ENCODE peak calls at places on chromosomes 11 and 22, in five cellular contexts. One of them, this sample, is unnamed.
A peak's percentile ranks its signal among the peaks of the same experiment; 100 is the strongest.

GRCh38 chr11:121328213-121328966 is 35.8 kb downstream of the SC5D start:
- DNase-seq in neural crest cell: no peak
- DNase-seq in Peyer's patch: peak; percentile 61
- DNase-seq in RWPE1: no peak
- DNase-seq in HL-60: no peak
- DNase-seq in this sample: no peak

GRCh38 chr11:45026835-45027234 is 76.2 kb upstream of the TP53I11 start:
- DNase-seq in HL-60: no peak
- DNase-seq in Peyer's patch: no peak
- DNase-seq in RWPE1: no peak
- DNase-seq in neural crest cell: no peak
- DNase-seq in this sample: no peak

GRCh38 chr11:69966910-69967309 is 111.2 kb upstream of the ANO1 start:
- DNase-seq in HL-60: no peak
- DNase-seq in neural crest cell: no peak
- DNase-seq in RWPE1: no peak
- DNase-seq in Peyer's patch: no peak
- DNase-seq in this sample: no peak

GRCh38 chr11:86592047-86592564 is 80.3 kb downstream of the ME3 start:
- DNase-seq in RWPE1: no peak
- DNase-seq in neural crest cell: no peak
- DNase-seq in Peyer's patch: no peak
- DNase-seq in HL-60: no peak
- DNase-seq in this sample: no peak

GRCh38 chr11:37504066-37504611 is 906.1 kb upstream of the RAG2 start:
- DNase-seq in RWPE1: peak; percentile 70
- DNase-seq in Peyer's patch: peak; percentile 50
- DNase-seq in HL-60: no peak
- DNase-seq in neural crest cell: no peak
- DNase-seq in this sample: no peak

GRCh38 chr11:64697663-64698375 is 25.2 kb downstream of the NRXN2 start:
- DNase-seq in neural crest cell: no peak
- DNase-seq in RWPE1: no peak
- DNase-seq in HL-60: no peak
- DNase-seq in Peyer's patch: no peak
- DNase-seq in this sample: no peak

GRCh38 chr11:130671801-130672700 is 223.6 kb downstream of the ADAMTS15 start:
- DNase-seq in neural crest cell: peak; percentile 16
- DNase-seq in Peyer's patch: peak; percentile 52
- DNase-seq in RWPE1: no peak
- DNase-seq in HL-60: no peak
- DNase-seq in this sample: no peak

GRCh38 chr11:1227551-1228182 is 4.8 kb downstream of the MUC5B start:
- DNase-seq in HL-60: no peak
- DNase-seq in Peyer's patch: no peak
- DNase-seq in RWPE1: no peak
- DNase-seq in neural crest cell: no peak
- DNase-seq in this sample: no peak

GRCh38 chr11:6825333-6825744 is 20.1 kb upstream of the OR10A5 start:
- DNase-seq in RWPE1: no peak
- DNase-seq in neural crest cell: no peak
- DNase-seq in Peyer's patch: no peak
- DNase-seq in HL-60: no peak
- DNase-seq in this sample: no peak

GRCh38 chr11:110356769-110357671 is 60.6 kb upstream of the RDX start:
- DNase-seq in neural crest cell: no peak
- DNase-seq in HL-60: no peak
- DNase-seq in RWPE1: no peak
- DNase-seq in Peyer's patch: no peak
- DNase-seq in this sample: no peak

GRCh38 chr22:50148991-50149721 is 21.4 kb upstream of the PANX2 start:
- DNase-seq in Peyer's patch: peak; percentile 85
- DNase-seq in HL-60: peak; percentile 86
- DNase-seq in neural crest cell: peak; percentile 52
- DNase-seq in RWPE1: peak; percentile 88
- DNase-seq in this sample: peak; percentile 67

GRCh38 chr11:104771782-104772181 is 126.5 kb downstream of the CASP12 start:
- DNase-seq in Peyer's patch: no peak
- DNase-seq in HL-60: no peak
- DNase-seq in neural crest cell: no peak
- DNase-seq in RWPE1: no peak
- DNase-seq in this sample: no peak

GRCh38 chr22:36144886-36145541 is 15.5 kb downstream of the APOL3 start:
- DNase-seq in neural crest cell: peak; percentile 49
- DNase-seq in Peyer's patch: peak; percentile 74
- DNase-seq in HL-60: no peak
- DNase-seq in RWPE1: peak; percentile 25
- DNase-seq in this sample: no peak

GRCh38 chr11:133929401-133930052 is 27.2 kb downstream of the IGSF9B start:
- DNase-seq in Peyer's patch: no peak
- DNase-seq in HL-60: no peak
- DNase-seq in neural crest cell: no peak
- DNase-seq in RWPE1: no peak
- DNase-seq in this sample: no peak

GRCh38 chr22:45198463-45198795 is 34.7 kb downstream of the NUP50 start:
- DNase-seq in neural crest cell: no peak
- DNase-seq in HL-60: no peak
- DNase-seq in Peyer's patch: no peak
- DNase-seq in RWPE1: no peak
- DNase-seq in this sample: no peak
- TF ChIP-seq CTCF in neural crest cell: no peak
- TF ChIP-seq CTCF in HL-60: no peak
- TF ChIP-seq CTCF in Peyer's patch: no peak
- TF ChIP-seq CTCF in RWPE1: no peak
- TF ChIP-seq CTCF in this sample: no peak

GRCh38 chr22:46262449-46263207 is 515 bp downstream of the PKDREJ start:
- DNase-seq in Peyer's patch: peak; percentile 88
- DNase-seq in RWPE1: no peak
- DNase-seq in HL-60: no peak
- DNase-seq in neural crest cell: peak; percentile 33
- DNase-seq in this sample: no peak
- TF ChIP-seq CTCF in Peyer's patch: peak; percentile 24
- TF ChIP-seq CTCF in RWPE1: no peak
- TF ChIP-seq CTCF in HL-60: no peak
- TF ChIP-seq CTCF in neural crest cell: peak; percentile 32
- TF ChIP-seq CTCF in this sample: no peak

GRCh38 chr11:84256618-84257017 is 970.5 kb upstream of the CCDC90B start:
- DNase-seq in RWPE1: no peak
- DNase-seq in HL-60: no peak
- DNase-seq in neural crest cell: no peak
- DNase-seq in Peyer's patch: no peak
- DNase-seq in this sample: no peak

GRCh38 chr11:84264066-84264465 is 977.9 kb upstream of the CCDC90B start:
- DNase-seq in HL-60: no peak
- DNase-seq in Peyer's patch: no peak
- DNase-seq in neural crest cell: no peak
- DNase-seq in RWPE1: no peak
- DNase-seq in this sample: no peak

GRCh38 chr11:84260862-84261261 is 974.7 kb upstream of the CCDC90B start:
- DNase-seq in neural crest cell: no peak
- DNase-seq in RWPE1: no peak
- DNase-seq in Peyer's patch: no peak
- DNase-seq in HL-60: no peak
- DNase-seq in this sample: no peak

DNA sequence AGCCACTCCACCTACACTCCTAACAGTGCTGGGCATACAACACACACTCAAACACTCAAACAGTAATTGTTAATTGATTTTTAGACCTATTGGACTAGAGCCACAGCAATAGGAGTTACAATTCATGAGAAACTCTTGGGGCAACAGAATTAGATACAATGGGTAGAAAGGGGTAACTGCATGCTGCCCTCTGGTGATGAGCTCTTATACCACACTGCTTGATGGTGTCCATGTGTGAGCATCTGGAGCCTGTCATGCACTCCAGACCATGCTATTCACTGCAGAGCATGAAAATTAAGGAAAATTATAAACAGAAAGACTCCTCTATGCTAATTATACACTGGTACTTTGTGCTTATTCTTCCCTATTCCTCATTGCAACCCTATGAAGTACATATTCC is 975.5 kb upstream of the CCDC90B start:
- DNase-seq in RWPE1: no peak
- DNase-seq in neural crest cell: no peak
- DNase-seq in HL-60: no peak
- DNase-seq in Peyer's patch: no peak
- DNase-seq in this sample: no peak
- TF ChIP-seq CTCF in RWPE1: no peak
- TF ChIP-seq CTCF in neural crest cell: peak; percentile 44
- TF ChIP-seq CTCF in HL-60: no peak
- TF ChIP-seq CTCF in Peyer's patch: no peak
- TF ChIP-seq CTCF in this sample: no peak

DNA sequence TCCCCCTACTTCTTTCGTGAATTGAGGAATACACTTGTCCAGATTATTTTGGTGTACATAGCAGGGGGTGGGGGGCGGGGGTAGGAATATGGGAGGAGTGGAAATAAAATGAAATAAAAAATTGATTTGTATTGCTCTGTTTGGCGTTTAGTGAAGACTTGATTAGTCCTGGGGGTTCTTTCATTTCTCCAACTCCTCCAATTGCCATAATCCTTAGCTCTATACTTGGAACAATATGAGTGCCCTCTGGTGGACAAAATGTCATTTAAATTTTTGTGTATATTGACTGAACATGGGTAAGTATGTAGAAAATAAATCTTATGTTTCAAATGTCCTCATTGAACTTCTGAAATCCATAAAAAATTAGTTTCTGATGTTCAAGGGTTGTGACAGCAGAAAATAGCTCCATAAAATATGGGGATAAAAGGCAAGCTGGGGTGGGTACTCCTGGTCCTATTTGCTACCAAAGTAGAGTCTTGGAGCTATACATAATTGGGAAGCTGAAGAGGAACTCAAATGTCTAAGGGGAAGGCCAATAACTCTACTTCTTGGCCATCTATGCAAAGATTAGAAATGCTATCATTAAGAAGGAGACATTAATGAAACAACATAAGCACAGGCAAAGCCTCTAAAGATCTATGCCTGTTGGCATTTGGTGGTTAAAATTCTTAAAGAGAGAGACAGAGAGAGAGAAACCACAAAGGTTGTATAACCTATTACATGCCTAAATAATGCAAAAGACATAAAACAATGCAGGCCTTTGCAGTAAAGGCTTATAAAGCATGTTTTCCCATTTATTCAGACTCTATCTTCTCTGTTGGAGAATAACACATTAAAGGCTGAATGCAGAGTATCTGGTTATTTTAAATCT is 421.6 kb downstream of the METTL15 start:
- DNase-seq in neural crest cell: no peak
- DNase-seq in RWPE1: peak; percentile 20
- DNase-seq in Peyer's patch: no peak
- DNase-seq in HL-60: no peak
- DNase-seq in this sample: no peak
- TF ChIP-seq CTCF in neural crest cell: peak; percentile 65
- TF ChIP-seq CTCF in RWPE1: peak; percentile 27
- TF ChIP-seq CTCF in Peyer's patch: peak; percentile 43
- TF ChIP-seq CTCF in HL-60: no peak
- TF ChIP-seq CTCF in this sample: no peak

GRCh38 chr22:21603973-21604372 is 25.8 kb downstream of the YDJC start:
- DNase-seq in HL-60: no peak
- DNase-seq in Peyer's patch: no peak
- DNase-seq in RWPE1: no peak
- DNase-seq in neural crest cell: no peak
- DNase-seq in this sample: no peak
- TF ChIP-seq CTCF in HL-60: no peak
- TF ChIP-seq CTCF in Peyer's patch: no peak
- TF ChIP-seq CTCF in RWPE1: no peak
- TF ChIP-seq CTCF in neural crest cell: no peak
- TF ChIP-seq CTCF in this sample: no peak

GRCh38 chr11:43933608-43934358 is 8.7 kb upstream of the C11orf96 start:
- DNase-seq in Peyer's patch: no peak
- DNase-seq in RWPE1: no peak
- DNase-seq in neural crest cell: no peak
- DNase-seq in HL-60: no peak
- DNase-seq in this sample: no peak
- TF ChIP-seq CTCF in Peyer's patch: no peak
- TF ChIP-seq CTCF in RWPE1: no peak
- TF ChIP-seq CTCF in neural crest cell: no peak
- TF ChIP-seq CTCF in HL-60: no peak
- TF ChIP-seq CTCF in this sample: no peak

GRCh38 chr22:27032121-27032761 is 374.9 kb downstream of the MIAT start:
- DNase-seq in RWPE1: no peak
- DNase-seq in HL-60: no peak
- DNase-seq in neural crest cell: peak; percentile 18
- DNase-seq in Peyer's patch: no peak
- DNase-seq in this sample: no peak
- TF ChIP-seq CTCF in RWPE1: no peak
- TF ChIP-seq CTCF in HL-60: no peak
- TF ChIP-seq CTCF in neural crest cell: no peak
- TF ChIP-seq CTCF in Peyer's patch: no peak
- TF ChIP-seq CTCF in this sample: no peak

This sample was measured in activated B cell treated with CpG ODN at 0.5 μM for 24 hours.